ENCODE peak calls at places on chromosomes 16 and 17, in seven cellular contexts. A is IMR-90, V is H9, J is H1, F is mesendoderm, O is neuronal stem cell, N is mesenchymal stem cell. K is an unnamed sample.

GRCh38 chr17:7113273-7114071 is 1.1 kb downstream of the ASGR2 start:
- DNase-seq in A (no peak), V (no peak), J (no peak), F (no peak), O (no peak), N (no peak), K (no peak)

GRCh38 chr16:15949210-15950166 is at the start of gene ABCC1:
- DNase-seq in A (no peak), V (peak; percentile 52), J (no peak), F (peak; percentile 70), O (peak; percentile 48), N (peak; percentile 41), K (no peak)

GRCh38 chr16:7246578-7246977 is 86.1 kb upstream of the RBFOX1 start:
- DNase-seq in A (no peak), V (peak; percentile 36), J (no peak), F (peak; percentile 57), O (peak; percentile 40), N (no peak), K (peak; percentile 16)

GRCh38 chr16:262121-262745 is 13.5 kb downstream of the RGS11 start:
- DNase-seq in A (no peak), V (no peak), J (no peak), F (no peak), O (no peak), N (no peak), K (no peak)

GRCh38 chr17:69809331-69809730 is 265.7 kb upstream of the KCNJ16 start:
- DNase-seq in A (no peak), V (no peak), J (no peak), F (no peak), O (no peak), N (peak; percentile 14), K (peak; percentile 74)

GRCh38 chr16:71746442-71747046 is 22.0 kb upstream of the PHLPP2 start:
- DNase-seq in A (peak; percentile 52), V (no peak), J (no peak), F (peak; percentile 54), O (no peak), N (peak; percentile 49), K (peak; percentile 64)

GRCh38 chr16:89187337-89188063 is 12.8 kb downstream of the SLC22A31 start:
- DNase-seq in A (no peak), V (no peak), J (no peak), F (no peak), O (no peak), N (peak; percentile 45), K (no peak)

GRCh38 chr16:53036066-53036465 is 16.6 kb downstream of the CHD9NB start:
- DNase-seq in A (no peak), V (no peak), J (no peak), F (no peak), O (no peak), N (no peak), K (peak; percentile 56)

GRCh38 chr17:61409301-61410099 is 9.9 kb downstream of the TBX2 start:
- DNase-seq in A (peak; percentile 78), V (peak; percentile 62), J (no peak), F (no peak), O (no peak), N (peak; percentile 74), K (peak; percentile 81)

GRCh38 chr17:34571428-34572130 is 7.8 kb upstream of the TMEM132E start:
- DNase-seq in A (no peak), V (no peak), J (no peak), F (no peak), O (no peak), N (no peak), K (no peak)

GRCh38 chr16:83393196-83393981 is 414.4 kb upstream of the HSBP1 start:
- DNase-seq in A (peak; percentile 33), V (no peak), J (no peak), F (peak; percentile 30), O (no peak), N (peak; percentile 66), K (no peak)
- H4K8ac ChIP-seq in A (no peak overlapping the region), V (no peak overlapping the region), J (no peak overlapping the region), F (no peak overlapping the region), O (no peak overlapping the region), N (no peak overlapping the region), K (no peak overlapping the region)

GRCh38 chr17:79306688-79307323 is 232.2 kb downstream of the ENGASE start:
- DNase-seq in A (no peak), V (no peak), J (no peak), F (no peak), O (no peak), N (no peak), K (no peak)
- H3K23ac ChIP-seq in A (no peak overlapping the region), V (no peak overlapping the region), J (no peak overlapping the region), F (no peak overlapping the region), O (no peak overlapping the region), N (no peak overlapping the region), K (no peak overlapping the region)

DNA sequence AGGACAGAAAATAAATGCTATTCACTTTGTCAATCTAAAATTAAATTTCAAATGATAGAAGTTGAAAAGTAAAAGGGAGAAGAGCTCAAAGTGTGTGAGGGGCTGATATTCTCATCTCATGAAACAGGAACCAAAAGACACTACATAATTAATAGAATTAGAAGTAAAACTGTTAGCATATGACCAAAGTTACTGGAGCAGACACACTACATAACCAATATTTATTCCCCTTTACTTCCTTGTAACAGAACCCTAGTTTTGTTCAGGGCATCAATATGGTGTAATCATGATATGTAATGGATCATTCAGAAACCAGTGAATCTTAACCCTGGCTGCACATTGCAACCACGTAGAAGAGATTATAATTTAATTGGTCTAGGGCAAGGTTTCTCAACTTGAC is 109.5 kb upstream of the SIAH1 start:
- DNase-seq in A (no peak), V (no peak), J (no peak), F (no peak), O (no peak), N (no peak), K (no peak)
- H4K8ac ChIP-seq in A (no peak overlapping the region), V (no peak overlapping the region), J (no peak overlapping the region), F (no peak overlapping the region), O (no peak overlapping the region), N (no peak overlapping the region), K (no peak overlapping the region)

GRCh38 chr17:76200354-76200753 is 39.9 kb downstream of the RNF157 start:
- DNase-seq in A (no peak), V (no peak), J (no peak), F (no peak), O (no peak), N (no peak), K (no peak)
- H3K23ac ChIP-seq in A (no peak overlapping the region), V (no peak overlapping the region), J (no peak overlapping the region), F (no peak overlapping the region), O (no peak overlapping the region), N (no peak overlapping the region), K (no peak overlapping the region)

GRCh38 chr17:30436729-30437128 is 40.5 kb upstream of the GOSR1 start:
- DNase-seq in A (no peak), V (no peak), J (no peak), F (no peak), O (no peak), N (no peak), K (no peak)
- H4K8ac ChIP-seq in A (no peak overlapping the region), V (no peak overlapping the region), J (no peak overlapping the region), F (no peak overlapping the region), O (no peak overlapping the region), N (no peak overlapping the region), K (no peak overlapping the region)

GRCh38 chr17:28518132-28518531 is 12.0 kb downstream of the FOXN1 start:
- DNase-seq in A (no peak), V (no peak), J (no peak), F (no peak), O (no peak), N (no peak), K (no peak)
- H3K23ac ChIP-seq in A (no peak overlapping the region), V (no peak overlapping the region), J (no peak overlapping the region), F (no peak overlapping the region), O (no peak overlapping the region), N (no peak overlapping the region), K (no peak overlapping the region)

K was measured in trophoblast cell.